ENCODE peak calls at places on chromosomes 2 and 18, in nine cellular contexts. E is neural progenitor cell, I is IMR-90, C is fibroblast of lung, L is PC-3, Z is HepG2, M is HCT116, W is mammary epithelial cell, O is OCI-LY7. B is an unnamed sample.
A peak's percentile ranks its signal among the peaks of the same experiment; 100 is the strongest.

GRCh38 chr2:23381084-23381483 is 3.9 kb upstream of the KLHL29 start:
- DNase-seq in Z (peak; percentile 18), I (peak; percentile 77), W (peak; percentile 86), L (peak; percentile 90), O (peak; percentile 19), M (peak; percentile 89), C (peak; percentile 68), E (no peak), B (peak; percentile 70)

GRCh38 chr18:23888880-23889279 is 125.7 kb upstream of the TTC39C start:
- DNase-seq in L (no peak), C (no peak), I (no peak), Z (no peak), W (no peak), E (no peak), M (no peak), O (no peak), B (no peak)

GRCh38 chr2:10875126-10875525 is 36.6 kb upstream of the KCNF1 start:
- DNase-seq in L (no peak), C (no peak), I (no peak), E (no peak), O (no peak), Z (no peak), M (no peak), W (no peak), B (no peak)

GRCh38 chr2:227612546-227613271 is 1.9 kb downstream of the SCYGR3 start:
- DNase-seq in W (no peak), I (no peak), M (no peak), Z (no peak), E (no peak), L (no peak), O (no peak), C (no peak), B (no peak)

GRCh38 chr18:76565238-76566173 is 70.5 kb upstream of the ZNF516 start:
- DNase-seq in O (no peak), I (peak; percentile 96), L (peak; percentile 70), M (no peak), W (peak; percentile 92), Z (peak; percentile 63), C (peak; percentile 98), E (peak; percentile 85), B (peak; percentile 96)

GRCh38 chr2:231393149-231394131 is 2.1 kb upstream of the B3GNT7 start:
- DNase-seq in C (no peak), M (no peak), I (no peak), O (peak; percentile 93), L (no peak), E (peak; percentile 71), Z (peak; percentile 47), W (no peak), B (no peak)

GRCh38 chr18:10935588-10935987 is 213.8 kb downstream of the PIEZO2 start:
- DNase-seq in I (no peak), M (no peak), W (no peak), Z (no peak), O (no peak), L (no peak), E (no peak), C (no peak), B (no peak)

GRCh38 chr2:1539973-1540372 is 126.7 kb downstream of the TPO start:
- DNase-seq in I (no peak), W (no peak), O (no peak), E (no peak), C (no peak), M (no peak), L (no peak), Z (no peak), B (no peak)

GRCh38 chr18:8139971-8140406 is 469.2 kb upstream of the RAB12 start:
- DNase-seq in O (no peak), L (no peak), E (no peak), Z (no peak), W (no peak), I (no peak), M (no peak), C (peak; percentile 39), B (no peak)

GRCh38 chr18:36546876-36547275 is 249.4 kb downstream of the FHOD3 start:
- DNase-seq in M (no peak), L (no peak), E (no peak), O (no peak), C (no peak), W (no peak), I (no peak), Z (no peak), B (no peak)

GRCh38 chr2:69465513-69466456 is 28.6 kb upstream of the NFU1 start:
- DNase-seq in W (no peak), E (no peak), M (no peak), C (no peak), Z (no peak), I (no peak), L (no peak), O (no peak), B (no peak)

GRCh38 chr2:162043132-162043531 is 30.9 kb downstream of the DPP4 start:
- DNase-seq in O (no peak), Z (no peak), E (no peak), I (no peak), M (no peak), C (no peak), L (no peak), W (no peak), B (no peak)

GRCh38 chr2:101474752-101475384 is at the start of gene RFX8:
- DNase-seq in E (no peak), C (peak; percentile 96), L (peak; percentile 53), Z (peak; percentile 53), W (peak; percentile 76), I (peak; percentile 95), M (no peak), O (no peak), B (peak; percentile 97)

GRCh38 chr18:39345321-39345720 is 1779.7 kb upstream of the CELF4 start:
- DNase-seq in Z (no peak), I (no peak), O (no peak), M (no peak), W (no peak), E (no peak), C (peak; percentile 21), L (no peak), B (no peak)

GRCh38 chr2:200104015-200104414 is 148.6 kb downstream of the MAIP1 start:
- DNase-seq in Z (no peak), C (peak; percentile 48), O (no peak), L (peak; percentile 55), I (peak; percentile 56), E (no peak), M (no peak), W (peak; percentile 33), B (peak; percentile 37)

GRCh38 chr2:144510206-144510991 is 9.5 kb downstream of the ZEB2 start:
- DNase-seq in L (no peak), C (peak; percentile 72), O (no peak), M (no peak), W (peak; percentile 38), E (peak; percentile 86), Z (peak; percentile 45), I (peak; percentile 89), B (peak; percentile 80)

GRCh38 chr2:177254433-177255226 is 9.9 kb downstream of the NFE2L2 start:
- DNase-seq in I (peak; percentile 52), M (peak; percentile 60), O (no peak), L (no peak), E (peak; percentile 86), Z (peak; percentile 76), C (no peak), W (no peak), B (peak; percentile 37)
- H4K20me1 ChIP-seq in I (peaks cover 99% of the 10 kb centered on the region), M (peaks cover 45% of the 10 kb centered on the region), O (peaks cover 68% of the 10 kb centered on the region), L (peaks cover 84% of the 10 kb centered on the region), E (peaks cover 15% of the 10 kb centered on the region), Z (peaks cover 100% of the 10 kb centered on the region), C (peaks cover 12% of the 10 kb centered on the region), W (peaks cover 15% of the 10 kb centered on the region), B (peaks cover 46% of the 10 kb centered on the region)

DNA sequence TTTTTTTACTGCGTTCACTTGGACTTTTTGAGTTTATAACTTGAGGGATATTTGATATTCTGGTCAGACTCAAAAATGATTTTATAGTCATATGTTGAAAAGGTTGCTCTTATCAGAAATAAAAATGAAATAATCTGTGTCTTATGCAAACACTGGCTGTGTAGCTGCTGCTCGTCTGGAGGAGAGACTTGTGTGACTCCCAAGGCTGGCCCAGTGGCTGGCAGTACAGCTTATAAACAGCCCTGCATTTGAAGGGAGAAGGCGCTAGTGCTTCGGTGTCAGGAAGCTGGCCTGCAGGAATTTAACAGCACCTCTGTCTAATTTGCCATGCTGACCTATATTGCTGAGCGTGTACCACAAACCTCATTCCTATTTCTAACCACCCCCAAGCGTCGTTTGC is 74.5 kb downstream of the ASAP2 start:
- DNase-seq in Z (no peak), M (no peak), I (no peak), L (no peak), C (no peak), O (no peak), W (no peak), E (no peak), B (no peak)
- H4K20me1 ChIP-seq in Z (no peaks in the 10 kb centered on the region), M (no peaks in the 10 kb centered on the region), I (peaks cover 8% of the 10 kb centered on the region), L (no peaks in the 10 kb centered on the region), C (no peaks in the 10 kb centered on the region), O (no peaks in the 10 kb centered on the region), W (no peaks in the 10 kb centered on the region), E (peaks cover 34% of the 10 kb centered on the region), B (no peaks in the 10 kb centered on the region)

DNA sequence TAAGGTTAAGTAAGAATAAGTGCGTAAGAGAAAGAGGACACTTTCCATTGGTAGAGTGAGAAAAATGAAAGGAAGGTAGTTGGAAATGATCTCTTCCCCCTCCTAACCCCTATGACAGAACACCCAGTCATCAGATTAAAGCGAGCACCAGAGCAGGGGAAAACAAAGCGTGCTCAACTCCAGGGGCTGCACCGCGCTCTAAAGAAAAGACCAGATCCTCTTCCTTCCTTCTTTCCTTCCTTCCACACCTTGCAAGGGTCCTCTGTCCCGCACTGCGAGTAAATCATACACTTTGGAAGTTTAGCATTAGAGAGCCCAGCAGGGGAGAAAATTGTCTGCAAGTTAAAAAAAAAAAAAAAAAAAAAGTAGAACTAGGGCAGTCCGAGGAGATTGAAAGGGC is 931 bp upstream of the CDH7 start:
- DNase-seq in I (no peak), W (no peak), O (no peak), C (no peak), E (peak; percentile 43), L (no peak), Z (no peak), M (no peak), B (no peak)
- H4K20me1 ChIP-seq in I (no peaks in the 10 kb centered on the region), W (no peaks in the 10 kb centered on the region), O (no peaks in the 10 kb centered on the region), C (no peaks in the 10 kb centered on the region), E (peaks cover 3% of the 10 kb centered on the region), L (no peaks in the 10 kb centered on the region), Z (no peaks in the 10 kb centered on the region), M (no peaks in the 10 kb centered on the region), B (no peaks in the 10 kb centered on the region)

GRCh38 chr2:157058161-157058560 is 199.3 kb upstream of the GALNT5 start:
- DNase-seq in M (no peak), I (no peak), E (no peak), W (no peak), O (no peak), L (no peak), Z (no peak), C (no peak), B (no peak)

GRCh38 chr2:157056200-157056676 is 201.3 kb upstream of the GALNT5 start:
- DNase-seq in E (no peak), Z (peak; percentile 69), L (peak; percentile 61), I (peak; percentile 75), W (peak; percentile 68), M (peak; percentile 56), C (peak; percentile 96), O (no peak), B (peak; percentile 80)

GRCh38 chr2:157052685-157053224 is 204.8 kb upstream of the GALNT5 start:
- DNase-seq in Z (peak; percentile 91), E (no peak), C (peak; percentile 77), O (no peak), L (peak; percentile 71), M (peak; percentile 24), I (peak; percentile 87), W (peak; percentile 57), B (peak; percentile 83)

GRCh38 chr2:157053876-157054275 is 203.6 kb upstream of the GALNT5 start:
- DNase-seq in O (no peak), M (no peak), C (no peak), L (no peak), W (no peak), I (no peak), Z (no peak), E (no peak), B (no peak)

GRCh38 chr2:157055660-157056199 is 201.8 kb upstream of the GALNT5 start:
- DNase-seq in O (peak; percentile 3), L (peak; percentile 58), E (no peak), W (peak; percentile 25), I (peak; percentile 53), C (peak; percentile 80), M (peak; percentile 22), Z (peak; percentile 27), B (peak; percentile 54)
- H4K20me1 ChIP-seq in O (no peaks in the 10 kb centered on the region), L (no peaks in the 10 kb centered on the region), E (no peaks in the 10 kb centered on the region), W (no peaks in the 10 kb centered on the region), I (no peaks in the 10 kb centered on the region), C (no peaks in the 10 kb centered on the region), M (no peaks in the 10 kb centered on the region), Z (no peaks in the 10 kb centered on the region), B (no peaks in the 10 kb centered on the region)

B was measured in GM23248.